ENCODE peak calls at places on chromosomes 11 and 22, in four cellular contexts. M is heart left ventricle, A is PC-9, B is choroid plexus epithelial cell. R is an unnamed sample.

GRCh38 chr11:62472063-62472884 is 53.4 kb downstream of the SCGB1A1 start:
- DNase-seq in M (no peak), A (peak; percentile 68), B (no peak), R (no peak)

GRCh38 chr11:114075891-114076441 is 16.5 kb downstream of the ZBTB16 start:
- DNase-seq in A (no peak), M (peak; percentile 46), B (peak; percentile 90), R (no peak)

GRCh38 chr11:70853103-70853830 is 399.1 kb downstream of the SHANK2 start:
- DNase-seq in M (no peak), A (no peak), B (no peak), R (no peak)

GRCh38 chr22:26586556-26587325 is 3.2 kb downstream of the TPST2 start:
- DNase-seq in A (no peak), B (no peak), M (no peak), R (no peak)

GRCh38 chr22:27687984-27688545 is 113.5 kb downstream of the MN1 start:
- DNase-seq in M (no peak), B (peak; percentile 28), A (no peak), R (no peak)

GRCh38 chr11:65334696-65335295 is 1.1 kb downstream of the DPF2 start:
- DNase-seq in B (no peak), A (no peak), M (no peak), R (no peak)

GRCh38 chr22:35766654-35767580 is 49.2 kb downstream of the APOL5 start:
- DNase-seq in B (no peak), M (no peak), A (no peak), R (no peak)

GRCh38 chr11:13603661-13604060 is 64.8 kb upstream of the FAR1 start:
- DNase-seq in A (no peak), B (no peak), M (no peak), R (no peak)

GRCh38 chr22:38843201-38843715 is 570 bp downstream of the NPTXR start:
- DNase-seq in M (peak; percentile 34), B (peak; percentile 79), A (peak; percentile 62), R (no peak)

GRCh38 chr11:46348566-46348981 is 1.3 kb downstream of the DGKZ start:
- DNase-seq in A (no peak), M (no peak), B (no peak), R (no peak)

GRCh38 chr22:23759566-23759965 is 3.2 kb upstream of the C22orf15 start:
- DNase-seq in M (no peak), A (no peak), B (no peak), R (no peak)

GRCh38 chr11:72229925-72230763 is 5.6 kb downstream of the INPPL1 start:
- DNase-seq in M (no peak), A (no peak), B (no peak), R (no peak)

GRCh38 chr11:120337896-120338840 is 2.0 kb downstream of the ARHGEF12 start:
- DNase-seq in M (no peak), B (peak; percentile 60), A (no peak), R (no peak)

GRCh38 chr22:49894321-49895072 is 23.7 kb downstream of the ALG12 start:
- DNase-seq in M (no peak), B (no peak), A (no peak), R (no peak)

GRCh38 chr11:8732748-8733241 is 50.2 kb downstream of the RPL27A start:
- DNase-seq in A (no peak), M (peak; percentile 75), B (peak; percentile 60), R (no peak)

GRCh38 chr22:45179276-45180049 is 15.7 kb downstream of the NUP50 start:
- DNase-seq in A (no peak), B (no peak), M (no peak), R (no peak)

GRCh38 chr22:48863965-48864538 is 963.6 kb downstream of the BRD1 start:
- DNase-seq in B (no peak), A (no peak), M (no peak), R (no peak)

GRCh38 chr22:20970939-20971657 is 4.0 kb downstream of the AIFM3 start:
- DNase-seq in M (no peak), B (peak; percentile 37), A (no peak), R (no peak)

DNA sequence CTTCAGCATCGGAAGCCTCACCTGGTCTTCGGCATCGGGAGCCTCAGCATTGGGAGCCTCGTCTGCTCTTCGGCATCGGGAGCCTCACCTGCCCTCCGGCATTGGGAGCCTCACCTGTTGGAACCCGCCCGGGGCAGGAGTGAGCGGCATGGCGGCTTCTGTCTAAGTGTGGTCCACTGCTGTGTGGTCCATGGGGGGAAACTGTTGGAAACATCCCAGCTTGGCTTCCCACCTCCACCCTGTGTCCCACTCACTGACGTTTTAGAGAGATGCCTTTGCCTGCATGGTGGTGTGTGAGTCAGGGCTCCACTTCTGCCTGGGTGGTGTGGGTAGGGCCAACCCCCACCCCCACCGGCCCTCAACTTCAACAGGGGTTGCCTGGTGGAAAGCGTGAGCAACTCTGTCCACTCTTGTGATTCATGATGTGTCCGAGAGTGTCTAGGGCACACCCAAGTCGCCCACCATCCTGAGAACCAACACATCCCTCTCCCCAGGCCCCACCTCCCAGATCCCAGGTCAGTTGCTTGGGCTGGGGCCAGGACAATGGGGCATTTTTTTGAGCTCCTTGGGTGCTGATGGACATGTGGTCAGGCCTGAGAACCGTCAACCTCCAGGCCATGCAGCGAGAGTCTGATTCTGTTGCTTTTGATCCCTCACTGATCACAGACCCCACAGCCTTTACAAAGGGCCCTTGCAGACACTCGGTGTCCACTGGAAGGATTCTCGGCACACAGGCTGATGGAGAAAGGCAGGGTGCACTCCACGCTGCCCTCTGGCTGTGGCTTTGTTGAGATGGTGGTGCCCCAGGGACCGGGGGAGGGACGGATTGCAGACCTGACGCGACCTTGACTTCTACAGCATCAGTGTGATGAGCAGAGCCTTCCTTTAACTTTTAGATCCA is 406.7 kb downstream of the TBC1D22A start:
- DNase-seq in B (peak; percentile 21), A (no peak), M (peak; percentile 15), R (no peak)
- TF ChIP-seq CTCF in B (peak; percentile 60), A (no peak), M (peak; percentile 28), R (peak; percentile 52)

DNA sequence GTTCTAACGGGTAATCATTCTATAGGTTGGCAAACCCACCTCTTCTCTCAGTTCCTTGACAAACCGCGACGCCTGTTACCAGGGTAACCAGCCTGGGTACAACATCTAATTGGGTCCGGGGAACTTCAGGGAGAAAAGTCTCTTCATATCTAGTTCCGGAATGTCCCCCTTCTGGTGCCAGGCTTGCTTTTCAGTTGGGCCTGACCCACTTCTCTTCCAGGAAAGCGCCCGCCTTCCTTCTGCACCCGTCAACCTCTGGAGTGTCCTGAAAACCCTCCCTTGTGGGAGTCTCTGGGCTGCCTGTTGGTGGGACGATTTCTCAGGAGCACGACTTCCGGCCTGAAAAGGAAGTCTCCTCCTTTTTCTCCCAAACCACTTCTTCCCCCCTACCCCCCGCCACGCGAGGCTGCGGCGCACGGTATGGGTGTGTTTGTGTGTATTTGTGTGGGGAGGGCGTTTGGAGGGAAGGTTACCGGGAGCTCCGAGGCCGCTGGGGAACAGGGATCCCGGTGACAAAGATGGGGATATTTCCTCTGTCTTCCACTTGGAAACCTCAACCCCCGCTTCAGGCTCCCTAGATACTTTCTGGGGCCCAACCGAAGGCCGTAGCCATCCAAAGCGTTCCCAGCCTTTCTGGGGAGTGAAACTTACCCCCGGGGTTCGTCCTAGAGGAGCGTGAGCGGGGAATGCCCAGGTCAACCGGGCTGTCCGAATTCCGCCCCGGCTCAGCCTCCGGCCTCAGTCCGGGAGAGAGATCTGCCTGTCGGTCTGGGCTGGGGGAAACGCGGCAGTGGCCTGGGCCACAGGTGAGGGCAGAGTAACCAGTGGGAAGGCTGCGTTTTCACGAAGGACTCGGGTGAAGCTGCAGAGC is at the start of the genes NKAPD1 and PIH1D2:
- DNase-seq in A (peak; percentile 63), M (peak; percentile 73), B (peak; percentile 93), R (peak; percentile 60)
- TF ChIP-seq CTCF in A (peak; percentile 17), M (peak; percentile 13), B (no peak), R (peak; percentile 14)

DNA sequence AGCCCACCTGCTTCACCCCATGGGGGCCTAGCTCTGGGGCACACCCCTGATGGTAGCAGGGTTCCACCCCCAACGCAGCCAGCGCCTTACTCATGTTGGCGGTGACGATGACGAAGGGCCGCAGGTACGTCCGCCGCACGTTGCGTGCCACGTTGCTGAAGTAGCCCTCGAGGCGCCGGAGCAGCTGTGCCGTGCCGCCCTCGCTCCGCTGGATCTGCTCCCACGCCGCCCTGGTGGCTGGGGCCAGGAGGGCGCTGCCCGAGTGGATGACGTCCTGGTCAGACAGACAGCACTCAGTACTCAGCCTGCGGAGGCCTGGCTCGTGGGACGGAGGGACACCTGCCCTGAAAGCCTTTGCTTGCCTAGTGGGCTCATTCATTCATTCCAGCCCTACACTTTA is 50.8 kb downstream of the TRMU start:
- DNase-seq in M (no peak), A (no peak), B (no peak), R (no peak)
- TF ChIP-seq CTCF in M (no peak), A (peak; percentile 45), B (no peak), R (no peak)

DNA sequence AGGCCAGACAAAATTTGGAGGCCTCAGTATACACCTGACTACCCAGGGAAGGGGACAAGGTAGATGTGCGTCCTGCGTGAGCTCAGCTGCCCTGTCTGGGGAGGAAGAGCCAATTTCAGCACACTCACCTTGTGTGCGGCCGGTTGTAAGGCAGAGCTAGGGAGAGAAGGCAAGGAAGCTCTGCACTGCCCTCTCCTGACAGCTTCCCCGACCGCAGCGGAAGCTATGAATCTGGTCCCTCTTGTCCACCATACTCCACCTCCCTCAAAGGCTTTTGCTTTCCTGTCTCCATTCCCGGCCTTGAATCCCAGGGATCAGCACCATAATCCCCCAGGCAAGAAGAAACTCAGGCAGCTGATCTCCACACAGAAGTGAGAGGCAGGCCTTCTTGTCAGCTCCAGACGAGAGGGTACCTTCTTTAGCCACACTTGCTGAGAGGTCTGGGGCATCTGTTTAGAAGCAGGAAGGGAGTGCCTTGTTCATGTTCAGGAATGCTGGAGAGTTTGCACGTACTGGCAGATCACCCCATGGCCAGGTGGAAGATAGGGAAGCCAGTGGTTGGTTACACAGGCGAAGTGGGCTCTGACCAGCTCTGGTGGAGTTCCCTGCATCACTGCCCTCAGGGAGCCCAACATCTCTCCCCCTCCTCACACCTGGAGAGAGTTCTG is 62.5 kb downstream of the FEZ1 start:
- DNase-seq in A (peak; percentile 14), M (no peak), B (peak; percentile 84), R (no peak)
- TF ChIP-seq CTCF in A (peak; percentile 35), M (peak; percentile 65), B (peak; percentile 86), R (peak; percentile 73)

GRCh38 chr22:43090130-43090789 is 1.1 kb upstream of the TTLL1 start:
- DNase-seq in A (peak; percentile 52), M (peak; percentile 36), B (peak; percentile 95), R (peak; percentile 73)
- TF ChIP-seq CTCF in A (peak; percentile 55), M (peak; percentile 58), B (peak; percentile 72), R (peak; percentile 70)